ENCODE peak calls at places on chromosome 1, in ten cellular contexts. F is COR-L47, E is activated gamma-delta T cell treated with Interleukin-2 at 50 U/mL for 16 hours, N is posterior vena cava, Y is aorta, P is breast epithelium, O is NCI-H1105 treated with DMSO at 0.1 percent for 48 hours, G is HuH-7.5, C is amniotic stem cell, K is Right ventricle myocardium inferior. J is an unnamed sample.

GRCh38 chr1:230392141-230392909 is 33.8 kb downstream of the PGBD5 start:
- DNase-seq in G (no peak), F (no peak), N (peak; percentile 68), O (no peak), Y (no peak), C (no peak), P (no peak), E (no peak), K (no peak), J (no peak)

GRCh38 chr1:47758341-47759237 is 238.6 kb downstream of the TRABD2B start:
- DNase-seq in C (no peak), K (no peak), F (no peak), G (no peak), P (no peak), O (no peak), E (no peak), Y (peak; percentile 75), N (peak; percentile 87), J (no peak)

GRCh38 chr1:163170331-163170730 is 32.4 kb downstream of the RGS5 start:
- DNase-seq in N (no peak), F (no peak), O (no peak), E (no peak), G (no peak), P (no peak), Y (no peak), C (no peak), K (no peak), J (no peak)

GRCh38 chr1:10825592-10825991 is 29.1 kb upstream of the CASZ1 start:
- DNase-seq in O (no peak), P (no peak), N (no peak), Y (no peak), F (no peak), C (no peak), K (no peak), G (no peak), E (no peak), J (no peak)

GRCh38 chr1:31793586-31794285 is 22.1 kb downstream of the SPOCD1 start:
- DNase-seq in E (no peak), K (no peak), G (no peak), F (no peak), C (no peak), N (peak; percentile 68), Y (no peak), P (no peak), O (no peak), J (no peak)

GRCh38 chr1:227315500-227316346 is 2.6 kb downstream of the CDC42BPA start:
- DNase-seq in N (no peak), O (no peak), K (no peak), P (no peak), Y (no peak), C (peak; percentile 53), G (peak; percentile 54), E (no peak), F (no peak), J (no peak)

GRCh38 chr1:37540036-37540785 is 13.9 kb downstream of the SNIP1 start:
- DNase-seq in C (no peak), O (no peak), P (no peak), G (no peak), E (no peak), K (no peak), F (no peak), N (no peak), Y (no peak), J (no peak)

GRCh38 chr1:183194527-183195145 is 8.6 kb downstream of the LAMC2 start:
- DNase-seq in O (no peak), P (no peak), Y (no peak), F (no peak), K (no peak), C (no peak), E (no peak), N (no peak), G (no peak), J (no peak)

GRCh38 chr1:108009603-108010195 is 44.7 kb upstream of the VAV3 start:
- DNase-seq in C (no peak), K (no peak), Y (no peak), O (no peak), E (no peak), N (no peak), F (no peak), G (no peak), P (no peak), J (no peak)

GRCh38 chr1:203327684-203328457 is 22.6 kb downstream of the BTG2 start:
- DNase-seq in G (peak; percentile 62), F (peak; percentile 45), Y (no peak), K (no peak), E (peak; percentile 67), P (no peak), O (no peak), N (no peak), C (no peak), J (no peak)

GRCh38 chr1:21294266-21295058 is 4.2 kb upstream of the ECE1 start:
- DNase-seq in Y (peak; percentile 65), K (peak; percentile 79), N (no peak), C (no peak), O (no peak), G (no peak), E (peak; percentile 88), F (no peak), P (no peak), J (peak; percentile 61)

GRCh38 chr1:2108213-2108876 is 58.1 kb downstream of the PRKCZ start:
- DNase-seq in Y (peak; percentile 44), O (no peak), P (no peak), C (no peak), E (no peak), F (no peak), K (peak; percentile 60), N (no peak), G (peak; percentile 76), J (peak; percentile 47)

GRCh38 chr1:32893198-32894018 is 7.1 kb downstream of the HPCA start:
- DNase-seq in N (peak; percentile 80), O (peak; percentile 70), Y (peak; percentile 54), E (no peak), P (no peak), C (no peak), F (peak; percentile 68), K (no peak), G (no peak), J (no peak)

GRCh38 chr1:1307908-1308755 is at the start of the genes ACAP3 and PUSL1:
- DNase-seq in F (peak; percentile 91), N (peak; percentile 98), E (peak; percentile 84), O (peak; percentile 82), G (peak; percentile 98), P (peak; percentile 86), K (peak; percentile 95), C (peak; percentile 98), Y (peak; percentile 94), J (peak; percentile 94)

GRCh38 chr1:221712776-221713431 is 29.0 kb downstream of the DUSP10 start:
- DNase-seq in C (no peak), K (no peak), Y (peak; percentile 62), F (no peak), O (no peak), P (peak; percentile 28), E (peak; percentile 85), G (no peak), N (no peak), J (peak; percentile 42)